ENCODE peak calls at places on chromosomes 1 and 21, in four cellular contexts. J, P, V and D are unnamed samples.

GRCh38 chr1:25657786-25658760 is 41.5 kb downstream of the MAN1C1 start:
- DNase-seq in P (no peak), V (no peak), J (no peak), D (no peak)

GRCh38 chr1:159927887-159928431 is 2.7 kb upstream of the TAGLN2 start:
- DNase-seq in V (no peak), J (no peak), P (no peak), D (no peak)

GRCh38 chr1:240998024-240998423 is 359.0 kb downstream of the RGS7 start:
- DNase-seq in P (peak; percentile 25), V (no peak), J (no peak), D (no peak)

GRCh38 chr1:67645495-67646144 is 39.4 kb upstream of the GADD45A start:
- DNase-seq in P (no peak), V (no peak), J (peak; percentile 72), D (no peak)

GRCh38 chr1:22773981-22774471 is 63.4 kb downstream of the EPHB2 start:
- DNase-seq in P (peak; percentile 16), V (no peak), J (peak; percentile 44), D (no peak)

GRCh38 chr1:192709544-192709943 is 73.6 kb downstream of the RGS13 start:
- DNase-seq in P (no peak), V (no peak), J (no peak), D (no peak)

GRCh38 chr1:241717975-241718374 is 65.9 kb downstream of the WDR64 start:
- DNase-seq in P (no peak), J (no peak), V (no peak), D (no peak)

GRCh38 chr1:180415985-180416633 is 86.3 kb downstream of the ACBD6 start:
- DNase-seq in J (no peak), V (no peak), P (no peak), D (no peak)

GRCh38 chr21:33377221-33377620 is 26.0 kb upstream of the IFNGR2 start:
- DNase-seq in J (no peak), V (no peak), P (no peak), D (no peak)

GRCh38 chr21:17930102-17930501 is 110.9 kb upstream of the C21orf91 start:
- DNase-seq in J (no peak), V (no peak), P (no peak), D (no peak)

GRCh38 chr1:10681296-10682113 is 114.9 kb downstream of the CASZ1 start:
- DNase-seq in V (no peak), P (no peak), J (no peak), D (no peak)

GRCh38 chr1:65147424-65148177 is 402 bp upstream of the AK4 start:
- DNase-seq in V (no peak), J (peak; percentile 54), P (no peak), D (peak; percentile 32)

GRCh38 chr1:226674892-226675719 is 64.0 kb downstream of the ITPKB start:
- DNase-seq in P (no peak), V (no peak), J (peak; percentile 62), D (no peak)

GRCh38 chr1:151998611-151999362 is 5.1 kb upstream of the S100A10 start:
- DNase-seq in V (no peak), P (no peak), J (no peak), D (no peak)

GRCh38 chr1:210696709-210697108 is 368.0 kb downstream of the HHAT start:
- DNase-seq in V (no peak), J (no peak), P (no peak), D (no peak)

GRCh38 chr1:238469146-238469601 is 578.5 kb upstream of the ZP4 start:
- DNase-seq in P (no peak), V (no peak), J (no peak), D (no peak)

GRCh38 chr21:25759573-25759972 is 24.8 kb downstream of the GABPA start:
- DNase-seq in P (no peak), J (no peak), V (no peak), D (no peak)

GRCh38 chr1:2928733-2929325 is 92.4 kb upstream of the ACTRT2 start:
- DNase-seq in P (no peak), J (no peak), V (no peak), D (no peak)

GRCh38 chr1:248704556-248704955 is 2.0 kb upstream of the OR14I1 start:
- DNase-seq in V (no peak), P (no peak), J (peak; percentile 7), D (no peak)

GRCh38 chr21:36032647-36033406 is 27.5 kb downstream of the SETD4 start:
- DNase-seq in J (no peak), V (no peak), P (no peak), D (no peak)

DNA sequence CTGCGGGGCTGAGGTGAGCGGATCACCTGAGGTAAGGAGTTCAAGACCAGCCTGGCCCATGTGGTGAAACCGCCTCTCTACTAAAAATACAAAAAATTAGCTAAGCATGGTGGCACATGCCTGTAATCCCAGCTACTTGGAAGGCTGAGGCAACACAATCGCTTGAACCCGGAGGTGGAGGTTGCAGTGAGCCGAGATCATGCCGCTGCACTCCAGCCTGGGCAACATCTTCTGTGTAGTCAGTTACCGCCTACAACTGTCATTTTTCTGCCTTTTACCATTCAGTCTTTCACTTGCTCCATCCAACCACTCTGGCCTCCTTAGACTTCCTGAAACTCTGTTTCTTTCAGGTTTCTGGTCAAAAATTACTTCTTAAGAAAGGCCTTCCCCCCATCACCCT is 2.2 kb downstream of the MYCBP start:
- DNase-seq in J (no peak), P (no peak), V (no peak), D (no peak)
- TF ChIP-seq CTCF in J (no peak), P (no peak), V (no peak), D (no peak)

GRCh38 chr1:156921053-156921529 is 659 bp downstream of the LRRC71 start:
- DNase-seq in P (no peak), J (no peak), V (no peak), D (no peak)
- TF ChIP-seq CTCF in P (no peak), J (no peak), V (no peak), D (no peak)

GRCh38 chr1:198155253-198155652 is 1.5 kb upstream of the NEK7 start:
- DNase-seq in J (no peak), P (no peak), V (no peak), D (no peak)

GRCh38 chr1:198157241-198157846 is 546 bp downstream of the NEK7 start:
- DNase-seq in V (peak; percentile 84), P (no peak), J (peak; percentile 94), D (peak; percentile 63)

GRCh38 chr1:198156111-198156744 is 570 bp upstream of the NEK7 start:
- DNase-seq in J (peak; percentile 87), V (no peak), P (no peak), D (peak; percentile 35)

GRCh38 chr1:198157847-198158765 is 1.3 kb downstream of the NEK7 start:
- DNase-seq in P (no peak), V (no peak), J (no peak), D (no peak)

DNA sequence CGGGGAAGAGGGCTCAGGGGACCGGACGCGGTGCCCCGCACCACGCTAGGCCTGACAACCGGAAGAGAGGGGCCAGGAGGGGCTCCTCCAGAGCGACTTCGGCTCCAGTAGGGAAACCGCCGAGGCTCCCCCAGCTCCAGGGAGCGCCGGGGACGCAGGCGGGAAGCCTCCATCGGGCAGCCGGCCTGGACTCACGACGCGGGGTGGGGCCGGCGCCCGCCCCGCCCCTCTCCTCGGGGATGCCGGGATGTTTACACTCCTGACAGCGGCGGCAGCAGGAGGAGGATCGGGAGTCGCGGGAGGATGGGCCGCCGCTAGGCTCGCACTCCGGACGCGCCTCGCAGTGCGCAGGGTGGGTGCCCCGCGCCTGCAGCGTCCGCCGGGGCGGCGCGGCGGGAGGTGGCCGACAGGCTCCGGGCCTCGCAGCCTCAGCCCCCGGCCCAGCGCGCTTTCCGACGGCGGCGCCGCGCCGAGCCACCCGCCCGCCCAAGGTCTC is at the start of gene NEK7:
- DNase-seq in V (peak; percentile 65), P (no peak), J (peak; percentile 91), D (peak; percentile 51)
- TF ChIP-seq CTCF in V (no peak), P (no peak), J (no peak), D (no peak)

DNA sequence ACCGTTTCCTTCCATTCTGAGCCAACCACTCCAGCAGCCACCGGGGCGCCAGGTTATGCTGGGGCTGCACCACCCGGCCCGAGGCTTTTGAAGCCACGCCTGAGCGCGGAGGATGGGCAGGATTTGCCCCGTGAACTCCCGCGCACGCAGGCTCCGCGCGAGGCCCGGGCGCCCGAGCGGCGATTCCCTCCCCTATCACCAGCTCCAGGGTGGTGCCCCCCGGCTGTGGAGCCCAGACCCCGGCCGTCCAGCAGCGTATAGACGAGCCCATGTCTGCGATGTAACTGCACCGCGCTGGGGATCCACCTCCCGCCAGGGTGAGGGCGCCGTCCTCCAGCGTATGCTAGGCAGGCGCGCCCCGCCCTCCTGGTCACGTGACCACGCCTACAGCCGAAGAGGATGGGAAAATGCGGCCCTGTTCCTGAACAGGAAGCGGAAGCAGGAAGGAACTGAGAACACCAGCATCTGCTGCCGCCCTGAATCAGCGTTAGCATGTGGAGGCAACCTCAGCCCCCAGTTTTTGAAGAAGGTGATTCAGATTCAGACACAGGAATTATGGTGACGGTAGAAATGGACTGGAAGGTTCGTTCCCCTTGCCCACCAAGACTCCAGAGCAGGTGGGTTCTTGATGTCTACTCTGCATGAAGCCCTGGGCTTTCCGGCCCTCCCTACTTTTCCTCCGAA is 46.0 kb downstream of the VPS26C start:
- DNase-seq in P (peak; percentile 41), V (peak; percentile 95), J (peak; percentile 98), D (peak; percentile 35)
- TF ChIP-seq CTCF in P (peak; percentile 41), V (peak; percentile 54), J (no peak), D (no peak)

DNA sequence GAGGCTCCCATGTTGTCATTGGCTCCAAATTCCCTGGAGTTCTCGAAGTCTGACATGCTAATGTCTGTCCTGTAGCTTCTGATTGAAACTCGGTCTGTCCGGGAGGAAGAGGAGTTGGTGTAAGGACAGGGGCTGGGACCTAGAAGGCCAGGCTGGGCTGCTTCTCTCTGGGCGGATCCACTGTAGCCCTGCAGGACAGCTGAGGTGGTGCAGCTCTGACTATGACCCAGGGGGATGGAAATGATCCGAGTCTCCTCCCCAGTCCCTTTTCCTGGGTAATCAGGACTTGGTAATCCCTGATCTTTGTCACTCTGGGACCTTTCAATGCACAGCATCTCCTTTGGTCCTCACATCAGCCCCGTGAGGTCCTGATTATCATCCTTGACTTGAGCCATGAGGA is 10.0 kb upstream of the FCMR start:
- DNase-seq in J (no peak), P (no peak), V (no peak), D (no peak)
- TF ChIP-seq CTCF in J (no peak), P (no peak), V (no peak), D (no peak)